ENCODE peak calls at places on chromosomes 5 and 9, in four cellular contexts. C, N, W and P are unnamed samples.

GRCh38 chr5:4639959-4640358 is 500.2 kb upstream of the ADAMTS16 start:
- DNase-seq in C (no peak), N (no peak), W (no peak), P (no peak)

GRCh38 chr9:38019731-38020130 is 49.3 kb downstream of the SHB start:
- DNase-seq in C (no peak), N (no peak), W (no peak), P (no peak)

GRCh38 chr9:764105-764524 is 77.4 kb upstream of the DMRT1 start:
- DNase-seq in C (peak; percentile 93), N (peak; percentile 76), W (peak; percentile 83), P (no peak)

GRCh38 chr9:130208600-130209347 is 36.6 kb downstream of the NCS1 start:
- DNase-seq in C (no peak), N (no peak), W (no peak), P (no peak)

GRCh38 chr9:69149321-69149807 is 24.7 kb upstream of the TJP2 start:
- DNase-seq in C (no peak), N (no peak), W (peak; percentile 30), P (no peak)

GRCh38 chr9:127021664-127022337 is 100.6 kb downstream of the ANGPTL2 start:
- DNase-seq in C (no peak), N (peak; percentile 65), W (peak; percentile 37), P (no peak)

GRCh38 chr5:58016329-58016728 is 443.6 kb downstream of the PLK2 start:
- DNase-seq in C (no peak), N (no peak), W (peak; percentile 20), P (no peak)

GRCh38 chr9:77063645-77064285 is 44.3 kb downstream of the FOXB2 start:
- DNase-seq in C (no peak), N (no peak), W (no peak), P (no peak)

GRCh38 chr5:39455645-39456044 is 30.9 kb upstream of the DAB2 start:
- DNase-seq in C (no peak), N (no peak), W (no peak), P (no peak)

GRCh38 chr9:123550797-123551196 is 194.8 kb downstream of the CRB2 start:
- DNase-seq in C (no peak), N (no peak), W (peak; percentile 91), P (no peak)

GRCh38 chr5:137627293-137627692 is 108.6 kb downstream of the KLHL3 start:
- DNase-seq in C (no peak), N (no peak), W (no peak), P (no peak)

GRCh38 chr5:143870871-143871632 is 59.1 kb downstream of the HMHB1 start:
- DNase-seq in C (no peak), N (peak; percentile 12), W (no peak), P (no peak)

GRCh38 chr9:115164511-115164974 is 46.6 kb upstream of the TNC start:
- DNase-seq in C (no peak), N (no peak), W (peak; percentile 10), P (no peak)

GRCh38 chr5:116510525-116510924 is 64.1 kb downstream of the SEMA6A start:
- DNase-seq in C (no peak), N (no peak), W (no peak), P (no peak)

GRCh38 chr9:35618854-35619799 is 914 bp upstream of the CD72 start:
- DNase-seq in C (peak; percentile 94), N (peak; percentile 68), W (no peak), P (no peak)

GRCh38 chr9:95004452-95005275 is 278.2 kb downstream of the AOPEP start:
- DNase-seq in C (no peak), N (peak; percentile 76), W (peak; percentile 78), P (no peak)

GRCh38 chr9:98993570-98993945 is 49.9 kb downstream of the COL15A1 start:
- DNase-seq in C (no peak), N (peak; percentile 55), W (no peak), P (no peak)

GRCh38 chr9:15332939-15333338 is 25.9 kb upstream of the TTC39B start:
- DNase-seq in C (no peak), N (no peak), W (no peak), P (no peak)

GRCh38 chr5:107577551-107577950 is 93.2 kb downstream of the EFNA5 start:
- DNase-seq in C (no peak), N (no peak), W (peak; percentile 80), P (no peak)

GRCh38 chr5:83711982-83712601 is 8.6 kb downstream of the HAPLN1 start:
- DNase-seq in C (peak; percentile 61), N (peak; percentile 27), W (peak; percentile 56), P (no peak)

GRCh38 chr5:125461641-125462072 is 715.2 kb upstream of the ZNF608 start:
- DNase-seq in C (no peak), N (no peak), W (no peak), P (no peak)

GRCh38 chr5:77366717-77367500 is 125.2 kb downstream of the WDR41 start:
- DNase-seq in C (no peak), N (no peak), W (no peak), P (no peak)

GRCh38 chr9:84277646-84278045 is 62.9 kb downstream of the SLC28A3 start:
- DNase-seq in C (no peak), N (no peak), W (no peak), P (no peak)

GRCh38 chr5:57650360-57651069 is 167.9 kb upstream of the ACTBL2 start:
- DNase-seq in C (peak; percentile 29), N (peak; percentile 19), W (peak; percentile 62), P (no peak)

GRCh38 chr9:134648701-134649525 is 7.3 kb downstream of the COL5A1 start:
- DNase-seq in C (no peak), N (no peak), W (no peak), P (no peak)

GRCh38 chr9:89801723-89802680 is 197.2 kb downstream of the GADD45G start:
- DNase-seq in C (no peak), N (no peak), W (no peak), P (no peak)

GRCh38 chr5:127187711-127188110 is 102.9 kb upstream of the MEGF10 start:
- DNase-seq in C (no peak), N (no peak), W (no peak), P (no peak)

GRCh38 chr9:74035786-74036185 is 461.3 kb upstream of the RORB start:
- DNase-seq in C (no peak), N (no peak), W (no peak), P (no peak)

GRCh38 chr5:7320641-7321170 is 75.2 kb upstream of the ADCY2 start:
- DNase-seq in C (no peak), N (no peak), W (no peak), P (no peak)

GRCh38 chr9:115275753-115276152 is 157.8 kb upstream of the TNC start:
- DNase-seq in C (no peak), N (peak; percentile 11), W (no peak), P (no peak)

GRCh38 chr5:171310816-171311697 is 2.0 kb downstream of the TLX3 start:
- DNase-seq in C (no peak), N (no peak), W (peak; percentile 87), P (no peak)

GRCh38 chr5:61735531-61735930 is 403.5 kb downstream of the ZSWIM6 start:
- DNase-seq in C (no peak), N (no peak), W (no peak), P (no peak)

GRCh38 chr5:150627731-150628545 is 12.5 kb upstream of the SYNPO start:
- DNase-seq in C (no peak), N (no peak), W (no peak), P (no peak)
- H3K4me1 ChIP-seq in C (peaks cover 12% of the 10 kb centered on the region), N (peaks cover 28% of the 10 kb centered on the region), W (peaks cover 11% of the 10 kb centered on the region), P (peaks cover 14% of the 10 kb centered on the region)

GRCh38 chr5:32791536-32792240 is 80.6 kb downstream of the NPR3 start:
- DNase-seq in C (no peak), N (no peak), W (no peak), P (no peak)
- H3K9me3 ChIP-seq in C (no peaks in the 10 kb centered on the region), N (no peaks in the 10 kb centered on the region), W (no peaks in the 10 kb centered on the region), P (no peaks in the 10 kb centered on the region)

GRCh38 chr5:175831507-175831906 is 39.9 kb upstream of the CPLX2 start:
- DNase-seq in C (no peak), N (no peak), W (peak; percentile 66), P (no peak)
- H3K4me1 ChIP-seq in C (no peaks in the 10 kb centered on the region), N (no peaks in the 10 kb centered on the region), W (peaks cover 6% of the 10 kb centered on the region), P (no peaks in the 10 kb centered on the region)

DNA sequence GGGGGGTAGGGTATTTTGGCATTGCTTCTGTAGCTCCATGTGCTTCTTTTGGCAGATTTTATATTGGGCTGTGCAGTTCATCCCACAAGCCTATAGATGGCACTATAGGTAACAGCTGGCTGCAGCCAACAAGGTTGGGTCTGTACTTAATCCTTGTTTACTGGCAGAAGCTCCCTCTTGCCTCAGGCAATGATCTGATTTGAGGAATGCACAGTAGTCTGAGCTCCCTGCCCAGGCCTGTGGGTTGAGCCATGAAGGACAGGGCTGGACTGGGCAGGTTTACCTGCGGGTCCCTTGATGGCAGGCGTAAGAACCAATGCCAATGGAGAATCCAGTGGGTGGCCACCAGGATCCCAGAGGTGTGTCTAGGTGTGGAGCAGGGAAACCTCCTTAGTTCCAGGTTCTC is 11.7 kb upstream of the OR1J2 start:
- DNase-seq in C (peak; percentile 47), N (no peak), W (peak; percentile 24), P (no peak)
- H3K9me3 ChIP-seq in C (no peaks in the 10 kb centered on the region), N (no peaks in the 10 kb centered on the region), W (no peaks in the 10 kb centered on the region), P (no peaks in the 10 kb centered on the region)